ENCODE peak calls at places on chromosomes 12 and 14, in five cellular contexts. E is neural progenitor cell, Y is mesendoderm, Q is PC-3, R is endothelial cell of umbilical vein. A is an unnamed sample.

GRCh38 chr12:111942557-111942956 is 70.4 kb downstream of the TMEM116 start:
- DNase-seq in Y (no peak), Q (peak; percentile 94), R (peak; percentile 76), E (no peak), A (peak; percentile 94)

GRCh38 chr12:10590976-10591375 is 22.4 kb downstream of the MAGOHB start:
- DNase-seq in E (no peak), Y (no peak), R (no peak), Q (no peak), A (no peak)

GRCh38 chr12:2958432-2959193 is 584 bp upstream of the TEAD4 start:
- DNase-seq in Q (peak; percentile 80), R (peak; percentile 70), E (peak; percentile 46), Y (peak; percentile 86), A (peak; percentile 67)

GRCh38 chr14:98138666-98139065 is 1133.3 kb downstream of the BCL11B start:
- DNase-seq in Y (peak; percentile 78), R (no peak), E (peak; percentile 87), Q (peak; percentile 30), A (no peak)

GRCh38 chr14:23727566-23728335 is 91.6 kb downstream of the DHRS2 start:
- DNase-seq in E (peak; percentile 26), Y (peak; percentile 92), Q (peak; percentile 77), R (peak; percentile 37), A (peak; percentile 26)

GRCh38 chr14:22928237-22929103 is 706 bp downstream of the PRMT5 start:
- DNase-seq in E (peak; percentile 9), R (peak; percentile 26), Q (peak; percentile 19), Y (no peak), A (no peak)

GRCh38 chr14:80489513-80489912 is 278.2 kb upstream of the DIO2 start:
- DNase-seq in E (no peak), Q (no peak), Y (peak; percentile 10), R (no peak), A (no peak)

GRCh38 chr12:95836185-95836609 is 22.6 kb upstream of the SNRPF start:
- DNase-seq in Y (no peak), R (peak; percentile 87), E (no peak), Q (peak; percentile 93), A (peak; percentile 78)

GRCh38 chr14:90600619-90601018 is 203.8 kb downstream of the CALM1 start:
- DNase-seq in R (no peak), Y (no peak), E (no peak), Q (no peak), A (no peak)

GRCh38 chr12:50841654-50842531 is 833 bp upstream of the TMPRSS12 start:
- DNase-seq in Q (no peak), R (no peak), E (no peak), Y (no peak), A (no peak)

GRCh38 chr14:50064993-50065392 is 51.4 kb downstream of the VCPKMT start:
- DNase-seq in E (no peak), Q (no peak), R (no peak), Y (no peak), A (no peak)

GRCh38 chr14:32167907-32168306 is 33.9 kb upstream of the RNU6-7 start:
- DNase-seq in E (no peak), Q (no peak), R (no peak), Y (no peak), A (no peak)

GRCh38 chr14:68144051-68144681 is 324.6 kb downstream of the RAD51B start:
- DNase-seq in E (no peak), Y (no peak), R (peak; percentile 32), Q (no peak), A (peak; percentile 11)

GRCh38 chr12:69239922-69240624 is 704 bp downstream of the CPSF6 start:
- DNase-seq in Y (peak; percentile 66), Q (peak; percentile 29), E (peak; percentile 81), R (peak; percentile 50), A (peak; percentile 15)

GRCh38 chr14:83559721-83560120 is 1970.2 kb upstream of the FLRT2 start:
- DNase-seq in Q (no peak), E (no peak), R (no peak), Y (no peak), A (peak; percentile 83)

GRCh38 chr12:108341356-108341755 is 2.2 kb upstream of the CMKLR1 start:
- DNase-seq in Y (no peak), Q (no peak), E (no peak), R (no peak), A (no peak)

GRCh38 chr14:30088620-30089019 is 161.0 kb upstream of the PRKD1 start:
- DNase-seq in R (no peak), E (no peak), Q (no peak), Y (no peak), A (no peak)

DNA sequence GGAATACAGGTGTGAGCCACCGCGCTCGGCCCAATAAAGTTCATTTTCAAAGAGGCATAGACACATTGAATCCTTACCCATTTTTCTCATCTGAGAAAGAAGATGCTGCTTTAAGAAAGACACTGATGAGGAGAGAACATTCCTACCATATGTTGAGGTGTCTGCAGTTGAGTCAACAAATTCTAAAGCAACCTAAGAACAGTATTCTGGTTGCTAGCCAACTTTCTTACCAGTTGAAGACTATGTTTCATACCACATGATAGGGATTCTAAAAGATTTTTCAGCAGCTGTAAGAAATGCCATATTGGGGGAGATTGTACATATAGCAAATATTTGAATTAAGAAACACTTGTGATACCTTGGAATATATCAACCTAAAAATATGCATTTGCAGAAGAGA is 160.1 kb downstream of the SRGAP1 start:
- DNase-seq in R (no peak), Y (no peak), Q (no peak), E (no peak), A (peak; percentile 78)
- H3K4me2 ChIP-seq in R (no peak overlapping the region), Y (no peak overlapping the region), Q (no peak overlapping the region), E (no peak overlapping the region), A (no peak overlapping the region)

GRCh38 chr12:131892711-131893604 is 1.5 kb upstream of the ULK1 start:
- DNase-seq in Q (no peak), E (no peak), Y (no peak), R (no peak), A (no peak)

GRCh38 chr12:131894313-131894860 is at the start of gene ULK1:
- DNase-seq in E (peak; percentile 98), R (peak; percentile 79), Y (peak; percentile 94), Q (peak; percentile 96), A (peak; percentile 80)

GRCh38 chr12:131895640-131896079 is 1.2 kb downstream of the ULK1 start:
- DNase-seq in R (peak; percentile 24), E (peak; percentile 11), Q (peak; percentile 18), Y (no peak), A (no peak)

GRCh38 chr12:131894981-131895639 is 688 bp downstream of the ULK1 start:
- DNase-seq in Q (no peak), R (peak; percentile 8), Y (no peak), E (peak; percentile 44), A (no peak)

DNA sequence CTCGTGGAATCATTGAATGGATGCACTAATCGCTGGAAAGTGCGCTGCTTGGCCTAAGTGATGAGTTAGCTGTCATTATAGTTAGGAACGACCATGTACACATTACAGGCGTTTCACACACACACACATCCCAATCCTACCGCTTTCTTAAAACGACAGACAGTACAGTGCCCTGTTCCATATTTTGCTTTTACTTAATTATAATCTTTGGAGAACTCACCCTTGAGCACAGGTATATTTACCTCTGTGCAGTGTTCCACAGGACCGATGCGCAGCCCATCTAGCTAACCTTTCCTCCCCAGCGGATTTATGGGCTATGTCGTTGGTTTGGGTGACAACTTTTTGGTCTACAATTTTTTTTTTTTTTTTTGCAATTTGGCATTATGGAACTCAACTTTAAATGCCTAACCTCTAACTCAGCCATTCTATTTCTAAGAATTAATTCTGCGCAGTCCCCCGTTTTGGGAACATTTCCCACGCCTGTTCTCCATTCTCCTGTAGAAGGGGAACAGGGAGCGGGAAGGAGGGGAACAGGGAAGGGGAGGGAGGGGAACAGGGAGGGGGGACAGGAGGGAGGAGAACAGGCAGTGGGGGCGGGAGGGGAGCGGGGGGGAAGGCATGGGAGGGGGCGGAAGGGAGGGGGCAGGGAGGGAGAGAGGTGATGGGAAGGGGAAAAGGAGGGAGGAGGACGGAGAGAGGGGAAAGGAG is 663 bp upstream of the ULK1 start:
- DNase-seq in Q (no peak), Y (no peak), E (no peak), R (no peak), A (no peak)
- H3K4me2 ChIP-seq in Q (peak overlapping the region; percentile 30), Y (no peak overlapping the region), E (peak overlapping the region; percentile 24), R (no peak overlapping the region), A (no peak overlapping the region)

GRCh38 chr12:48032597-48032996 is 28.3 kb upstream of the COL2A1 start:
- DNase-seq in R (no peak), Y (peak; percentile 45), E (no peak), Q (no peak), A (peak; percentile 4)

GRCh38 chr12:48029401-48029770 is 25.1 kb upstream of the COL2A1 start:
- DNase-seq in R (no peak), Y (no peak), E (no peak), Q (no peak), A (no peak)

GRCh38 chr12:48031135-48031960 is 27.1 kb upstream of the COL2A1 start:
- DNase-seq in R (no peak), E (peak; percentile 42), Y (peak; percentile 77), Q (no peak), A (no peak)

GRCh38 chr12:48028541-48029400 is 24.5 kb upstream of the COL2A1 start:
- DNase-seq in R (no peak), Y (no peak), E (no peak), Q (no peak), A (no peak)

GRCh38 chr12:48029811-48030650 is 25.8 kb upstream of the COL2A1 start:
- DNase-seq in Y (no peak), R (no peak), E (no peak), Q (no peak), A (no peak)
- H3K4me2 ChIP-seq in Y (no peak overlapping the region), R (no peak overlapping the region), E (no peak overlapping the region), Q (no peak overlapping the region), A (no peak overlapping the region)

GRCh38 chr14:75257241-75257640 is 21.4 kb upstream of the FOS start:
- DNase-seq in R (peak; percentile 72), Y (no peak), E (no peak), Q (peak; percentile 72), A (peak; percentile 37)

GRCh38 chr14:75254901-75255300 is 23.7 kb upstream of the FOS start:
- DNase-seq in Y (peak; percentile 63), E (peak; percentile 11), R (no peak), Q (peak; percentile 16), A (no peak)

GRCh38 chr14:75252254-75252837 is 26.3 kb upstream of the FOS start:
- DNase-seq in Q (peak; percentile 24), Y (no peak), E (no peak), R (peak; percentile 43), A (no peak)

GRCh38 chr14:75250800-75251199 is 27.8 kb upstream of the FOS start:
- DNase-seq in R (no peak), E (no peak), Q (no peak), Y (no peak), A (no peak)

DNA sequence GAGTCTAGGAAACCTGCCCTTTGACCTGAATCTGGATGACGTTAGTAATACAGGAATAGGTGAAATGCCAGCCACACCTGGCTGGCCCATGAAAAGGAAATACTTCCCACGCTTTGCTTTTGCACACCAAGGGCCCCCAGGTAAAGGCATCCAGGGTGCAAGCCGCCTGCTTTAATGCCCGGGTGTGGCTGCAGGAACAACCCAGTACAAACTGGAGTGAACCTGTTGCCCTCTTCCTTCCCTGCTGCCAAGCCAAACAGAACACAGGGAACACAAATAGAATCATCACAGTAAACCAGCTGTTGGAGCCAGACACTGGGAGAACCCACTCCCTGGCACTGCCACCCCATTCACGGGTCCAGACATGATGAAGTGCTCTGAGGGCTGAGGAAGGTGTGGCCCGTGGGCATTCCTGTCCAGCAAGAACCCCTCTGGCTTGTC is 24.2 kb upstream of the FOS start:
- DNase-seq in Y (no peak), Q (peak; percentile 21), E (no peak), R (no peak), A (no peak)
- H3K4me2 ChIP-seq in Y (no peak overlapping the region), Q (peak overlapping the region; percentile 42), E (no peak overlapping the region), R (no peak overlapping the region), A (no peak overlapping the region)

GRCh38 chr12:64621257-64621942 is 11.1 kb downstream of the RASSF3 start:
- DNase-seq in R (peak; percentile 25), Y (no peak), Q (no peak), E (no peak), A (peak; percentile 95)
- H3K4me2 ChIP-seq in R (no peak overlapping the region), Y (no peak overlapping the region), Q (no peak overlapping the region), E (no peak overlapping the region), A (no peak overlapping the region)

GRCh38 chr14:20327005-20327869 is 5.8 kb downstream of the CCNB1IP1 start:
- DNase-seq in Q (peak; percentile 81), Y (peak; percentile 68), R (peak; percentile 75), E (peak; percentile 65), A (peak; percentile 72)
- H3K4me2 ChIP-seq in Q (peak overlapping the region; percentile 27), Y (no peak overlapping the region), R (peak overlapping the region; percentile 12), E (no peak overlapping the region), A (no peak overlapping the region)

A was measured in IMR-90.